ENCODE peak calls at places on chromosomes 7 and 10, in eight cellular contexts. S is CD8-positive, alpha-beta T cell; I is trophoblast cell; V is esophagus squamous epithelium; X is brain microvascular endothelial cell; A is CD8-positive, alpha-beta memory T cell; W is mesenchymal stem cell; G is substantia nigra. C is an unnamed sample.

GRCh38 chr10:123999956-124000615 is 93.3 kb downstream of the CHST15 start:
- DNase-seq in S (no peak), I (no peak), G (no peak), X (no peak), A (no peak), V (no peak), W (no peak), C (no peak)

GRCh38 chr7:105760549-105761447 is 115.6 kb downstream of the ATXN7L1 start:
- DNase-seq in X (no peak), A (peak), S (peak), G (no peak), V (no peak), I (no peak), W (peak), C (no peak)

GRCh38 chr10:31359979-31360378 is 41.0 kb downstream of the ZEB1 start:
- DNase-seq in X (no peak), G (no peak), A (no peak), V (no peak), W (no peak), I (no peak), S (no peak), C (no peak)

GRCh38 chr7:83468251-83468739 is 180.6 kb downstream of the SEMA3E start:
- DNase-seq in X (peak), G (peak), W (peak), V (no peak), I (peak), A (no peak), S (no peak), C (peak)

GRCh38 chr7:93817561-93817960 is 73.0 kb downstream of the TFPI2 start:
- DNase-seq in V (no peak), G (no peak), A (no peak), X (peak), W (no peak), S (no peak), I (no peak), C (no peak)

GRCh38 chr7:519429-519973 is at the start of gene PDGFA:
- DNase-seq in I (peak), V (no peak), X (no peak), G (peak), W (peak), S (no peak), A (no peak), C (no peak)

GRCh38 chr10:120613180-120613579 is 156.2 kb downstream of the PLPP4 start:
- DNase-seq in I (no peak), X (no peak), A (no peak), W (no peak), G (no peak), V (no peak), S (no peak), C (no peak)

GRCh38 chr10:110456046-110456445 is 41.7 kb upstream of the DUSP5 start:
- DNase-seq in V (no peak), W (no peak), I (no peak), S (no peak), A (no peak), G (no peak), X (no peak), C (no peak)

GRCh38 chr10:74991435-74991834 is 120.0 kb upstream of the SAMD8 start:
- DNase-seq in W (peak), X (no peak), A (peak), I (peak), V (no peak), S (no peak), G (no peak), C (no peak)

GRCh38 chr10:114060456-114060855 is 16.8 kb downstream of the ADRB1 start:
- DNase-seq in V (no peak), S (no peak), I (no peak), W (no peak), G (no peak), X (no peak), A (no peak), C (no peak)

GRCh38 chr7:77600952-77601351 is 63.9 kb downstream of the PTPN12 start:
- DNase-seq in A (no peak), X (no peak), V (no peak), W (no peak), S (no peak), G (no peak), I (no peak), C (no peak)

GRCh38 chr7:22730921-22731654 is 4.1 kb downstream of the IL6 start:
- DNase-seq in W (peak), V (no peak), I (peak), A (no peak), G (no peak), S (no peak), X (peak), C (no peak)

GRCh38 chr10:113822174-113822573 is 31.7 kb downstream of the DCLRE1A start:
- DNase-seq in G (no peak), S (no peak), W (no peak), I (no peak), V (no peak), X (no peak), A (no peak), C (no peak)

GRCh38 chr10:118173326-118173725 is 126.6 kb upstream of the RAB11FIP2 start:
- DNase-seq in V (no peak), I (no peak), W (peak), A (no peak), X (no peak), G (no peak), S (no peak), C (no peak)

GRCh38 chr7:71735961-71736556 is 604.1 kb downstream of the GALNT17 start:
- DNase-seq in G (peak), S (peak), I (peak), X (peak), A (peak), W (peak), V (no peak), C (peak)

GRCh38 chr10:4353059-4353655 is 472.9 kb upstream of the AKR1E2 start:
- DNase-seq in A (no peak), I (peak), X (peak), S (no peak), W (peak), V (no peak), G (no peak), C (no peak)

GRCh38 chr7:133572087-133572486 is 319.2 kb downstream of the EXOC4 start:
- DNase-seq in G (no peak), S (no peak), V (no peak), W (no peak), I (no peak), X (no peak), A (no peak), C (no peak)

DNA sequence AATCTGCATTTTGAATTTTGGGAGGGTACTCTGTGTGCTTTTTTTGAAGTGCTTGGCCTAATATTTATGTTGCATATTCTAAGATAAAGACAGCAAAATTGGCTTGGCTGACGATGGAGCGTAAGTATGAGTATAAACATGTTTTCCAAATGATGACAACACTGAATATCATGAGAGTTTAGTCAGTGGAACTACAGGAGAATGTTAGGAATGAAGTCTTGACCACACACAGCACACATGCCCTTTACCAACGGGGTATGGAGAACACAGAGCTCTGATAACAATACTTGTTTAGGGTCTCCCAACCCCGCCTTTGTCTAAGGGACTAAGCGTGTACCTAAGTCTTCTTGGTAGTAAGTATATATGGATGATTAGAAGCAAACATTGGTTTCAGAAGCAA is 253.9 kb upstream of the FZD8 start:
- DNase-seq in S (no peak), A (no peak), G (no peak), W (peak), V (no peak), X (peak), I (peak), C (no peak)
- H3K27ac ChIP-seq in S (no peak), A (no peak), G (no peak), W (no peak), V (no peak), X (no peak), I (no peak), C (no peak)

DNA sequence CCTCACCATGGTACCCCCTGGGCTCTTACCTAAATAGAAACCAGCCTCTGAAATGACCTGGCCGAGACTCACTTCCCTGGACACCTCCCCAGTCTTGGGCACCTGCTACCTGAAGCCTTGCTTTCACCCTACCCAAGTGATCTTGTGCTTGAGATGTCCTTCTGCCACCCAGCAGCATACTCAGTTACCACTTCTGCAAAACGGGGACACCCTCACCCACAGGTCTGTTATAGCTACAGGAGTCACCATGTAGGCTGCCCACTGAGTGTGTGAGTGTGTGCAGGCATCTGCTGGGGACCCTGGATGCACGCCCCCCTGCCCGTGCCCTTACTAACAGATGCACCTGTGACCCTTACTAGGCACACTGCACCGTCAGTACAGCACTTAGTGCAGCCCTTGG is 94.8 kb upstream of the PPIF start:
- DNase-seq in V (no peak), I (no peak), X (no peak), G (no peak), A (no peak), S (no peak), W (no peak), C (no peak)
- H3K27ac ChIP-seq in V (no peak), I (no peak), X (no peak), G (no peak), A (no peak), S (no peak), W (no peak), C (no peak)

GRCh38 chr7:134854816-134855215 is 75.4 kb downstream of the CALD1 start:
- DNase-seq in X (no peak), G (no peak), A (no peak), W (no peak), I (no peak), V (no peak), S (no peak), C (no peak)
- H3K27ac ChIP-seq in X (peak), G (no peak), A (no peak), W (no peak), I (no peak), V (peak), S (no peak), C (no peak)

DNA sequence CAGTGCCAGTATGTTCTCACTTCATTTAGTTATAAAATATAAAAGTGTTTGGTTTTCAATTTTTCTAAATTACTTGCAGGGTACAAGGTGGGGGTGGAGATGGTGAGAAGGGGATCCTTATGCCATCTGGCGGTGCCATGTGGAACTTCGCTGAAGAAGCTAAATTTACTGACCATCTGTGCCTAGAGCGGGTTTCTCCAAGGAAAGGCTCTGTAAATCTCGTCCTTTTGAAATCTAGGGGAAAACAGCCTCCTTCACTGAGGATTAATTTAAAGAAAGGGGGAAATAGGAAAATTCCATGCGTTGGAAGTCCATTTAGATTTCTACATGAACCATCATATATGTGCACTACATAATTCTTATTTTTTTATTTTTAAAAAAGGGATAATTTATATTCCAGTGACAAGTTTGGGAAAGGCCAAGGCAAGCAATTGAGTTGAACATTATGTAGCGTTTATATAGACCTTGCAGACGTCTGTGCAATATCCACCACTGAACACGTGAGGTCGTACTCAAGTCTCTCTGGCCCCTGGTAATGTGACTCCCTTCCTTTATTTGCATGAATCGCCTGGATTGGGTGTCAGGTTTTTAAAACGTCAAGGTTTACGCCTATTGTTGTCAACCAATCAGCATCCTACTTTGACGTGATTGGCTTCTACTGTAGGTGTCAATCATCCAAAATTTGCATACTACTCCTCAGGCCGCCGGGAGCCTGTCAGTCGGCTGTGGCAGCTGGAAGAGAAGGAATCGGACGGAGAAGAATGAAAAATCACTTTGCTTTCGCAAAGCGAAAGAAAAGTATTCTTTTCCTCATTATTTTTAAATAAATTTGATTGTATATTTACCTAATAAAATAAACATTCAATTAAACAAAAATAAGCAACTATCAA is 297.1 kb upstream of the NFE2L3 start:
- DNase-seq in A (no peak), G (peak), X (peak), W (peak), V (no peak), I (peak), S (no peak), C (peak)
- H3K27ac ChIP-seq in A (peak), G (no peak), X (peak), W (peak), V (peak), I (peak), S (no peak), C (no peak)

DNA sequence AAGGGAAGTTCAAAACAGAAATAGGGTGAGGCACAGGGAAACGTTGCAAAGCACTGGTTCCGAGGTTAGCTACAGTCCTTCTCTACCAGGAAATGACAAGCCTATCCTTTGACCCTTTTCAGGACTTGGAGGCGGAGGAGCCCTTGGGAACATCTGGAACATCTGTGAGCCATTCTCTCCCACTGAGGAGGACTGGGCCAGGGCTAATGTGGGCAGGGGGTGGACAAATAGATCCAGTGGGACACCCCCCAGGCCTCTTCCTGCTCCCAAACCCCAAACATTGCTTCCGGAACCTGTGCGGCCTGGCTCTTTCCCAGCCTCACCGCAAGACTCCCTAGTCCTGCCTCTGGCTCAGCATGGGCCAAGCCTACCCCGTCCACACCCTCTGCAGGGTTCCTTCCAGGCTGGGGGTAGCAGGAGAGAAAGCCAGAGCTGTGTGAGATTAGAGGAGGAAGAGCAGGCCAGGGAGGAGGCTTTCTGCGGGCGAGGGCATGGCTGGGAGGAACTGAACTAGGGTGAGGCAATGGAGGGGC is 36.5 kb downstream of the GHRHR start:
- DNase-seq in W (no peak), V (no peak), X (no peak), S (no peak), G (no peak), I (no peak), A (no peak), C (no peak)
- H3K27ac ChIP-seq in W (no peak), V (no peak), X (no peak), S (no peak), G (no peak), I (no peak), A (no peak), C (no peak)

DNA sequence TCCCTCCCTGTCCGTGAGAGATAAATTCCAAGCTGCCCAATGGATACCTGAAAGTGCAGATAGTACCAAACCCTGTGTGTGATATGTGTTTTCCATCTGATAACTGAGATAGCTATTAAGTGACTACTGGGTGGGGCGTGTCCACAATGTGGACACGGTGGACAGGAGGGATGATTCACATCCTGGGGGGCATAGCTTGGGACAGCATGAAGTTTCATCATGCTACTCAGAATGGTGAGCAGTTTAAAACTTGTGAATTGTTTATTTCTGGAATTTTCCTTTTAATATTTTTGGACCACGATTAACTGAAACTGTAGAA is 158.6 kb downstream of the CREB5 start:
- DNase-seq in S (no peak), X (peak), W (peak), V (no peak), A (no peak), I (peak), G (no peak), C (no peak)
- H3K27ac ChIP-seq in S (no peak), X (no peak), W (peak), V (no peak), A (no peak), I (no peak), G (no peak), C (no peak)

DNA sequence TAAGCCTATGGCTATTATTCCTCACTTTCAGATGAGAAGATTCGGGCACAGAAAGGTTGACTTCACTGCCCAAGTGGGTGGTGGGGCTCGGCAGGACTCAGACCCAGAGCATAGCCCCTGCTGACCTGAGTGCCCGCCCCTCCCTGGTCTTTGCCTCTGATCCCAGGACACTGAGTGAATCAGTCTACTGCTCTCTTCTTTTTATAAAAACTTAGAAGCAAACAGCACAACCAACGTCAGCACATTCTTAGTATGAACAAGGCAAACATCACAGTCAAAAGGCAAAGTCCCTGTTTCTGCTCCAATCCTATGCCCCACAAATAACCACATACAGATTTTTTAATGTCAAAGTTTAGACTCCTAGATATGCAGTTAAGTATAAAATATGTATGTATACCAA is 237.8 kb downstream of the ZMYND11 start:
- DNase-seq in A (no peak), G (no peak), I (no peak), S (no peak), X (peak), W (peak), V (no peak), C (no peak)
- H3K27ac ChIP-seq in A (no peak), G (no peak), I (peak), S (no peak), X (peak), W (peak), V (no peak), C (peak)

GRCh38 chr7:17619194-17619818 is 320.9 kb downstream of the AHR start:
- DNase-seq in G (no peak), S (no peak), V (no peak), I (no peak), X (no peak), W (no peak), A (no peak), C (no peak)

GRCh38 chr7:17617380-17617779 is 318.9 kb downstream of the AHR start:
- DNase-seq in I (peak), X (no peak), V (no peak), W (no peak), S (no peak), A (no peak), G (no peak), C (no peak)

GRCh38 chr7:17618652-17618974 is 320.2 kb downstream of the AHR start:
- DNase-seq in I (peak), A (no peak), G (no peak), S (no peak), V (no peak), X (no peak), W (no peak), C (no peak)

GRCh38 chr7:17620588-17620987 is 319.7 kb downstream of the SNX13 start:
- DNase-seq in A (no peak), I (no peak), S (no peak), W (no peak), G (no peak), V (no peak), X (no peak), C (no peak)

GRCh38 chr7:17617857-17618651 is 319.6 kb downstream of the AHR start:
- DNase-seq in G (no peak), V (no peak), X (no peak), A (no peak), S (no peak), I (no peak), W (no peak), C (no peak)
- H3K27ac ChIP-seq in G (no peak), V (no peak), X (no peak), A (no peak), S (no peak), I (no peak), W (no peak), C (no peak)

GRCh38 chr10:94224656-94225055 is 138.1 kb downstream of the NOC3L start:
- DNase-seq in W (peak), I (no peak), V (no peak), A (no peak), X (peak), S (no peak), G (no peak), C (no peak)
- H3K27ac ChIP-seq in W (no peak), I (no peak), V (no peak), A (no peak), X (no peak), S (no peak), G (no peak), C (no peak)